ENCODE peak calls at places on chromosomes 6 and 20, in seven cellular contexts. One of them, this sample, is unnamed.

GRCh38 chr6:170032706-170033309 is 258.1 kb downstream of the DLL1 start:
- DNase-seq in hypothalamus: no peak
- DNase-seq in SJSA1: no peak
- DNase-seq in Panc1: no peak
- DNase-seq in activated T-cell treated with anti-CD3 and anti-CD28 coated beads, Interleukin-2, amount 50 U/mL, for 48 hours: no peak
- DNase-seq in endothelial cell: no peak
- DNase-seq in AG20443: no peak
- DNase-seq in this sample: no peak

GRCh38 chr20:24762371-24762770 is 186.7 kb upstream of the CST7 start:
- DNase-seq in hypothalamus: no peak
- DNase-seq in AG20443: no peak
- DNase-seq in activated T-cell treated with anti-CD3 and anti-CD28 coated beads, Interleukin-2, amount 50 U/mL, for 48 hours: no peak
- DNase-seq in endothelial cell: no peak
- DNase-seq in Panc1: no peak
- DNase-seq in SJSA1: no peak
- DNase-seq in this sample: no peak

GRCh38 chr20:53708129-53708968 is 114.7 kb upstream of the ZNF217 start:
- DNase-seq in activated T-cell treated with anti-CD3 and anti-CD28 coated beads, Interleukin-2, amount 50 U/mL, for 48 hours: peak
- DNase-seq in AG20443: peak
- DNase-seq in SJSA1: peak
- DNase-seq in endothelial cell: no peak
- DNase-seq in Panc1: no peak
- DNase-seq in hypothalamus: no peak
- DNase-seq in this sample: peak

GRCh38 chr20:19181552-19181951 is 30.9 kb upstream of the SLC24A3 start:
- DNase-seq in Panc1: no peak
- DNase-seq in AG20443: no peak
- DNase-seq in activated T-cell treated with anti-CD3 and anti-CD28 coated beads, Interleukin-2, amount 50 U/mL, for 48 hours: no peak
- DNase-seq in hypothalamus: no peak
- DNase-seq in endothelial cell: no peak
- DNase-seq in SJSA1: no peak
- DNase-seq in this sample: no peak

GRCh38 chr6:105988321-105988720 is 97.8 kb upstream of the PRDM1 start:
- DNase-seq in activated T-cell treated with anti-CD3 and anti-CD28 coated beads, Interleukin-2, amount 50 U/mL, for 48 hours: no peak
- DNase-seq in SJSA1: no peak
- DNase-seq in endothelial cell: no peak
- DNase-seq in hypothalamus: no peak
- DNase-seq in Panc1: no peak
- DNase-seq in AG20443: peak
- DNase-seq in this sample: no peak

GRCh38 chr6:169895926-169896761 is 144.7 kb downstream of the ERMARD start:
- DNase-seq in Panc1: no peak
- DNase-seq in activated T-cell treated with anti-CD3 and anti-CD28 coated beads, Interleukin-2, amount 50 U/mL, for 48 hours: no peak
- DNase-seq in AG20443: no peak
- DNase-seq in SJSA1: no peak
- DNase-seq in hypothalamus: no peak
- DNase-seq in endothelial cell: no peak
- DNase-seq in this sample: no peak

GRCh38 chr20:839626-840025 is 6.1 kb downstream of the FAM110A start:
- DNase-seq in Panc1: no peak
- DNase-seq in endothelial cell: no peak
- DNase-seq in AG20443: no peak
- DNase-seq in SJSA1: no peak
- DNase-seq in activated T-cell treated with anti-CD3 and anti-CD28 coated beads, Interleukin-2, amount 50 U/mL, for 48 hours: no peak
- DNase-seq in hypothalamus: no peak
- DNase-seq in this sample: no peak

GRCh38 chr20:58213112-58213511 is 15.3 kb downstream of the ANKRD60 start:
- DNase-seq in endothelial cell: no peak
- DNase-seq in AG20443: peak
- DNase-seq in SJSA1: no peak
- DNase-seq in activated T-cell treated with anti-CD3 and anti-CD28 coated beads, Interleukin-2, amount 50 U/mL, for 48 hours: no peak
- DNase-seq in hypothalamus: no peak
- DNase-seq in Panc1: no peak
- DNase-seq in this sample: no peak